ENCODE peak calls at places on chromosomes 11 and 22, in ten cellular contexts. Z, L, S, E, Y, P, F, R, O and H are unnamed samples.
A peak's percentile ranks its signal among the peaks of the same experiment; 100 is the strongest.

GRCh38 chr11:20060647-20061205 is 99.5 kb downstream of the DBX1 start:
- DNase-seq in R (no peak), E (no peak), L (no peak), Z (no peak), O (no peak), P (no peak), F (no peak), Y (no peak), S (no peak), H (no peak)

GRCh38 chr11:66337103-66337899 is 1.1 kb upstream of the RIN1 start:
- DNase-seq in R (no peak), S (no peak), E (no peak), P (no peak), F (no peak), L (no peak), O (no peak), Y (no peak), Z (no peak), H (no peak)

GRCh38 chr11:113550179-113550578 is 75.0 kb upstream of the DRD2 start:
- DNase-seq in Y (no peak), O (no peak), Z (no peak), F (no peak), L (no peak), S (no peak), E (no peak), P (peak; percentile 91), R (no peak), H (no peak)

GRCh38 chr11:74249496-74249895 is 61.9 kb downstream of the P4HA3 start:
- DNase-seq in R (no peak), P (no peak), E (no peak), Z (no peak), Y (no peak), F (no peak), L (no peak), O (no peak), S (no peak), H (no peak)

GRCh38 chr11:119193001-119193400 is 7.7 kb downstream of the NHERF4 start:
- DNase-seq in Y (no peak), P (no peak), R (no peak), O (no peak), Z (no peak), E (no peak), S (no peak), F (no peak), L (no peak), H (no peak)

GRCh38 chr11:86577663-86578636 is 94.5 kb downstream of the ME3 start:
- DNase-seq in L (peak; percentile 28), E (peak; percentile 98), F (no peak), P (no peak), R (peak; percentile 38), Z (no peak), Y (no peak), O (peak; percentile 62), S (no peak), H (no peak)

GRCh38 chr11:8788616-8789015 is 106.0 kb downstream of the RPL27A start:
- DNase-seq in O (no peak), L (no peak), E (no peak), Y (no peak), R (no peak), S (no peak), Z (no peak), P (no peak), F (no peak), H (no peak)

GRCh38 chr22:46340676-46341075 is 5.2 kb downstream of the TRMU start:
- DNase-seq in O (no peak), F (no peak), P (no peak), E (no peak), S (no peak), Y (no peak), Z (no peak), L (no peak), R (no peak), H (no peak)

GRCh38 chr11:76769071-76769560 is 14.0 kb upstream of the TSKU start:
- DNase-seq in R (no peak), E (no peak), P (no peak), L (no peak), Z (no peak), O (no peak), F (no peak), S (no peak), Y (no peak), H (no peak)

GRCh38 chr11:94513091-94513490 is 830 bp downstream of the C11orf97 start:
- DNase-seq in Z (no peak), R (no peak), L (no peak), F (peak; percentile 14), P (peak; percentile 73), E (no peak), O (no peak), Y (no peak), S (no peak), H (no peak)

GRCh38 chr11:103601230-103601846 is 435.1 kb upstream of the DDI1 start:
- DNase-seq in Z (no peak), R (peak; percentile 48), Y (no peak), O (peak; percentile 46), F (peak; percentile 74), E (peak; percentile 79), P (peak; percentile 75), S (no peak), L (no peak), H (no peak)

GRCh38 chr11:76592025-76592914 is 78.3 kb downstream of the LRRC32 start:
- DNase-seq in F (no peak), O (no peak), Z (no peak), Y (no peak), E (no peak), L (no peak), R (no peak), S (no peak), P (no peak), H (no peak)

GRCh38 chr11:653837-654236 is 16.8 kb downstream of the DRD4 start:
- DNase-seq in L (no peak), F (no peak), R (no peak), P (no peak), Y (no peak), S (no peak), O (no peak), Z (no peak), E (no peak), H (no peak)

GRCh38 chr11:6736495-6737121 is 35.2 kb downstream of the OR2AG2 start:
- DNase-seq in S (no peak), F (no peak), R (no peak), L (no peak), E (peak; percentile 13), Z (no peak), O (no peak), Y (no peak), P (no peak), H (no peak)

GRCh38 chr11:35980646-35981402 is 37.0 kb downstream of the LDLRAD3 start:
- DNase-seq in L (no peak), O (no peak), Z (no peak), P (no peak), S (no peak), R (no peak), Y (no peak), F (no peak), E (no peak), H (no peak)

GRCh38 chr11:75767228-75767572 is 1.4 kb upstream of the DGAT2 start:
- DNase-seq in Y (no peak), Z (no peak), O (no peak), P (no peak), L (no peak), S (no peak), R (no peak), F (no peak), E (no peak), H (no peak)

GRCh38 chr11:1049431-1049891 is 12.9 kb upstream of the MUC6 start:
- DNase-seq in S (no peak), Z (no peak), O (no peak), F (no peak), P (peak; percentile 25), L (no peak), E (no peak), Y (peak; percentile 71), R (no peak), H (no peak)

GRCh38 chr11:62337682-62338181 is 484 bp downstream of the ASRGL1 start:
- DNase-seq in P (peak; percentile 71), Z (no peak), F (peak; percentile 42), S (no peak), Y (peak; percentile 38), L (no peak), R (no peak), O (no peak), E (no peak), H (no peak)

GRCh38 chr11:96259053-96259837 is 83.8 kb downstream of the MAML2 start:
- DNase-seq in Y (no peak), F (peak; percentile 29), O (peak; percentile 77), Z (no peak), L (peak; percentile 36), P (no peak), E (peak; percentile 77), S (no peak), R (no peak), H (peak; percentile 84)

GRCh38 chr22:41922336-41922735 is 4.3 kb downstream of the TNFRSF13C start:
- DNase-seq in R (no peak), Z (no peak), E (no peak), Y (no peak), F (no peak), L (no peak), O (no peak), P (no peak), S (no peak), H (no peak)

GRCh38 chr22:37121887-37122591 is 12.5 kb upstream of the TMPRSS6 start:
- DNase-seq in P (no peak), R (no peak), O (no peak), S (peak; percentile 84), Z (peak; percentile 89), F (no peak), L (peak; percentile 2), Y (peak; percentile 32), E (peak; percentile 9), H (peak; percentile 56)

GRCh38 chr22:23622634-23623033 is 9.5 kb downstream of the DRICH1 start:
- DNase-seq in Z (no peak), P (no peak), F (no peak), S (no peak), L (no peak), O (no peak), Y (no peak), R (no peak), E (no peak), H (no peak)

GRCh38 chr11:115170133-115170815 is 333.9 kb downstream of the CADM1 start:
- DNase-seq in P (peak; percentile 36), E (peak; percentile 10), L (no peak), Z (no peak), O (no peak), Y (no peak), S (no peak), F (peak; percentile 64), R (no peak), H (no peak)

GRCh38 chr11:10934293-10934850 is 76.5 kb upstream of the ZBED5 start:
- DNase-seq in Y (no peak), P (no peak), O (no peak), S (no peak), E (no peak), F (peak; percentile 35), Z (no peak), L (no peak), R (no peak), H (no peak)

GRCh38 chr11:46345131-46345597 is 2.1 kb upstream of the DGKZ start:
- DNase-seq in R (no peak), S (no peak), Z (no peak), E (no peak), O (no peak), L (no peak), P (no peak), Y (no peak), F (no peak), H (no peak)

GRCh38 chr11:72553748-72554147 is 119.4 kb upstream of the CLPB start:
- DNase-seq in S (no peak), O (no peak), Z (no peak), L (no peak), R (no peak), E (no peak), P (no peak), Y (no peak), F (peak; percentile 52), H (no peak)

GRCh38 chr11:64477675-64478074 is 113.3 kb upstream of the SLC22A12 start:
- DNase-seq in S (no peak), F (peak; percentile 26), E (no peak), O (no peak), L (no peak), Y (no peak), P (no peak), Z (no peak), R (no peak), H (no peak)

GRCh38 chr11:128451651-128452470 is 135.5 kb downstream of the ETS1 start:
- DNase-seq in O (no peak), L (no peak), Y (peak; percentile 45), R (no peak), S (no peak), F (no peak), P (peak; percentile 88), Z (no peak), E (peak; percentile 80), H (no peak)